ENCODE peak calls at places on chromosome 6, in four cellular contexts. I is H1, B is GM12878, F is K562. J is an unnamed sample.

GRCh38 chr6:168032383-168032760 is 34.9 kb downstream of the KIF25 start:
- DNase-seq in I (no peak), B (no peak), F (no peak), J (peak; percentile 86)

GRCh38 chr6:108966855-108967755 is 118.9 kb downstream of the ARMC2 start:
- DNase-seq in I (no peak), B (no peak), F (no peak), J (peak; percentile 60)

GRCh38 chr6:3628143-3628840 is 123.2 kb downstream of the PXDC1 start:
- DNase-seq in I (no peak), B (no peak), F (no peak), J (no peak)

GRCh38 chr6:107956586-107957164 is 1.3 kb downstream of the SEC63 start:
- DNase-seq in I (no peak), B (no peak), F (peak; percentile 22), J (peak; percentile 65)

GRCh38 chr6:170257376-170257775 is 33.5 kb downstream of the DLL1 start:
- DNase-seq in I (no peak), B (no peak), F (no peak), J (no peak)

GRCh38 chr6:27770724-27771123 is 141.5 kb downstream of the OR2B2 start:
- DNase-seq in I (no peak), B (no peak), F (no peak), J (no peak)

GRCh38 chr6:84825461-84825860 is 61.1 kb upstream of the TBX18 start:
- DNase-seq in I (no peak), B (no peak), F (peak; percentile 9), J (no peak)

GRCh38 chr6:88650029-88650619 is 313.3 kb downstream of the RNGTT start:
- DNase-seq in I (no peak), B (peak; percentile 97), F (no peak), J (peak; percentile 91)

GRCh38 chr6:7135755-7136154 is 28.0 kb downstream of the RREB1 start:
- DNase-seq in I (no peak), B (no peak), F (no peak), J (no peak)

GRCh38 chr6:42296614-42297013 is 79.0 kb upstream of the MRPS10 start:
- DNase-seq in I (no peak), B (no peak), F (no peak), J (peak; percentile 36)
- TF ChIP-seq CHD1 in I (no peak), B (no peak), F (no peak), J (no peak)

GRCh38 chr6:111723412-111723970 is 117.8 kb upstream of the TRAF3IP2 start:
- DNase-seq in I (no peak), B (no peak), F (no peak), J (no peak)

GRCh38 chr6:111720931-111721496 is 115.3 kb upstream of the TRAF3IP2 start:
- DNase-seq in I (no peak), B (no peak), F (no peak), J (no peak)

GRCh38 chr6:111721677-111722219 is 116.1 kb upstream of the TRAF3IP2 start:
- DNase-seq in I (no peak), B (no peak), F (peak; percentile 66), J (peak; percentile 44)

GRCh38 chr6:111724039-111724438 is 118.4 kb upstream of the TRAF3IP2 start:
- DNase-seq in I (no peak), B (no peak), F (no peak), J (no peak)

GRCh38 chr6:111722220-111722731 is 116.6 kb upstream of the TRAF3IP2 start:
- DNase-seq in I (no peak), B (no peak), F (no peak), J (peak; percentile 76)
- TF ChIP-seq CHD1 in I (no peak), B (no peak), F (no peak), J (no peak)

GRCh38 chr6:150251566-150252186 is 108.8 kb downstream of the PPP1R14C start:
- DNase-seq in I (no peak), B (no peak), F (no peak), J (peak; percentile 37)
- TF ChIP-seq CHD1 in I (no peak), B (no peak), F (no peak), J (no peak)

DNA sequence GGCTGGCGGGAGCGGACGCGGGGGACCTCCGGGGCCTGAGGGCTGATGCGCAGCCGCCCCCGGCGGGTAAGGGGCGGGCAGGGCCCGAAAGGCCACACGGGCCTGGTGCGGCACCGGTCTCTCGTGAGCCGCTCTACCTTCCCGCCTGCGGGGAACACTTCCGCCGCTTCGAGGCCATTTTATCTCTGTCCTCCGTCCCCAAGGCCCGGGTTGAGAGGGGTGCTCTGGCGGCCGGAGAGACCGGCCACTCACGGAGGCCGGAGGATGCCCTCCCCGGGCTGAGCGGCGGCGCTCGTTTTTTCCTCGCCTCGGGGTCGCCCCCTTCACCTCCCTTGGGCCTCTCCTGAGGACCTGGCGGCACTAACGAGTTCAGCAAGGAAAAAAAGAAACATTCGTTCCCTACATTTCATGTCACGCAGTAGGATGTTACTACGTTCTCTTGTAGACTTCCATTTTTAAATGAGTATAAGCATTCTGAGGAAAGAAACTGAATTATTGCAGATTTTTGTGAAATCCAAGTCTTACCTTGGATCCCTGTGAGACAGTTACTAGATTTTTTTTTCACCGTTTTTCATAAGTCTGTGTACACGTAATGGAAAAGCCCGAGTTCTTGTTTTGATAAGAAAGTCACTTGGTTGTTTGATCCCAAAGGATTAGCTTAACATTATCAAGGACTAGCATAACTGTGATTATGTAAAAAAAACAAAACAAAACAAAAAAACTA is 573 bp downstream of the WTAP start:
- DNase-seq in I (no peak), B (no peak), F (no peak), J (no peak)
- TF ChIP-seq CHD1 in I (no peak), B (no peak), F (peak; percentile 97), J (no peak)